ENCODE peak calls at places on chromosomes 5 and 9, in seven cellular contexts. F, A, B, X, I, H and V are unnamed samples.

GRCh38 chr9:114938687-114939575 is 8.5 kb upstream of the TNFSF8 start:
- DNase-seq in I (no peak), X (no peak), B (no peak), H (no peak), F (no peak), A (no peak), V (no peak)

GRCh38 chr5:81856948-81857928 is 106.3 kb upstream of the SSBP2 start:
- DNase-seq in A (peak; percentile 57), X (peak; percentile 86), F (no peak), H (peak; percentile 39), I (peak; percentile 88), B (peak; percentile 92), V (peak; percentile 97)

GRCh38 chr5:81525690-81526089 is 131.8 kb upstream of the ACOT12 start:
- DNase-seq in I (no peak), X (no peak), F (peak; percentile 37), H (peak; percentile 6), A (peak; percentile 31), B (no peak), V (no peak)

GRCh38 chr9:95595780-95596179 is 79.0 kb upstream of the PTCH1 start:
- DNase-seq in H (no peak), B (no peak), F (no peak), I (no peak), A (no peak), X (no peak), V (no peak)

GRCh38 chr5:130316971-130317421 is 412.7 kb downstream of the CHSY3 start:
- DNase-seq in H (no peak), I (no peak), X (no peak), B (no peak), F (no peak), A (no peak), V (no peak)

GRCh38 chr9:89463986-89464901 is 33.7 kb downstream of the SEMA4D start:
- DNase-seq in B (no peak), H (no peak), F (no peak), I (no peak), X (no peak), A (no peak), V (peak; percentile 52)

GRCh38 chr5:113237893-113238292 is 196.9 kb downstream of the TSSK1B start:
- DNase-seq in F (no peak), X (no peak), A (no peak), I (no peak), H (no peak), B (no peak), V (no peak)

GRCh38 chr5:72234265-72234700 is 85.8 kb downstream of the MRPS27 start:
- DNase-seq in X (no peak), B (no peak), H (peak; percentile 30), F (peak; percentile 58), I (no peak), A (peak; percentile 48), V (no peak)

GRCh38 chr9:108552459-108553040 is 303.2 kb downstream of the ACTL7B start:
- DNase-seq in X (peak; percentile 57), H (peak; percentile 27), I (no peak), B (no peak), A (peak; percentile 81), F (no peak), V (peak; percentile 62)

GRCh38 chr9:4402501-4402900 is 87.8 kb upstream of the SLC1A1 start:
- DNase-seq in A (no peak), B (no peak), X (no peak), F (no peak), I (no peak), H (no peak), V (no peak)

GRCh38 chr5:132484386-132484715 is 6.2 kb downstream of the IRF1 start:
- DNase-seq in I (no peak), H (no peak), F (no peak), B (no peak), X (no peak), A (no peak), V (no peak)

GRCh38 chr5:54792611-54793404 is 192.6 kb downstream of the ESM1 start:
- DNase-seq in F (no peak), X (no peak), A (peak; percentile 41), H (no peak), I (no peak), B (no peak), V (no peak)

GRCh38 chr9:110257097-110257955 is 1.0 kb upstream of the TXN start:
- DNase-seq in H (no peak), F (no peak), B (no peak), X (no peak), A (no peak), I (peak; percentile 23), V (peak; percentile 23)

DNA sequence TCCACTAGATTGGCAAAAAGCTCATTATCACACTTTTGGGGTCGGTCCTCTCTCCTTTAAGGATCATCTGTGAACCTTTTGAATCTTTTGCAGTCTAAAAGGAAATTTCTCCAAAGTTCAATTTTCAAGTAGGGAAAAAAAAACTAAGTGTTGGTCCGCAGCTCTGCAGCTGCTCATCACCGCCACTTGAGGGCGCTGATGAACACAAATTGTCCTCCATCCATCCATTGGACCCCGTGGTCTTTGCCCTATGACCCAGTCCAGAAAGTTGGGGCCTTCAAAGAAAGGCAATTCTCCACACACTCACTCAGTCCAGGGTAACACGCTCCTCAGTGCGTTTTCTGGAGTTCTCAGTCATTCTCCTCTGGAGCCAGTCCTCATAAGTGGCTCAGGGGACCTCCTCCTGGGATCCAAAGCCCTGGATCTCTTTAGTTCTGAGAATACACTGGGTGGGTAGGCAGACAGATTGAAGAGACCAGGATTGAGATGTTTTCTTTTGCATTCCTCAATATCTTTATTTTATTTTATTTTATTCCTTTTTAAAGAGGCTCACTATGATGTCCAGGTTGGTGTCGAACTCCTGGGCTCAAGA is 63.6 kb upstream of the SLC28A3 start:
- DNase-seq in F (no peak), I (no peak), H (peak; percentile 11), A (peak; percentile 5), B (no peak), X (no peak), V (no peak)
- TF ChIP-seq CTCF in F (peak; percentile 24), I (peak; percentile 48), H (peak; percentile 29), A (peak; percentile 57), B (no peak), X (peak; percentile 31), V (peak; percentile 50)

DNA sequence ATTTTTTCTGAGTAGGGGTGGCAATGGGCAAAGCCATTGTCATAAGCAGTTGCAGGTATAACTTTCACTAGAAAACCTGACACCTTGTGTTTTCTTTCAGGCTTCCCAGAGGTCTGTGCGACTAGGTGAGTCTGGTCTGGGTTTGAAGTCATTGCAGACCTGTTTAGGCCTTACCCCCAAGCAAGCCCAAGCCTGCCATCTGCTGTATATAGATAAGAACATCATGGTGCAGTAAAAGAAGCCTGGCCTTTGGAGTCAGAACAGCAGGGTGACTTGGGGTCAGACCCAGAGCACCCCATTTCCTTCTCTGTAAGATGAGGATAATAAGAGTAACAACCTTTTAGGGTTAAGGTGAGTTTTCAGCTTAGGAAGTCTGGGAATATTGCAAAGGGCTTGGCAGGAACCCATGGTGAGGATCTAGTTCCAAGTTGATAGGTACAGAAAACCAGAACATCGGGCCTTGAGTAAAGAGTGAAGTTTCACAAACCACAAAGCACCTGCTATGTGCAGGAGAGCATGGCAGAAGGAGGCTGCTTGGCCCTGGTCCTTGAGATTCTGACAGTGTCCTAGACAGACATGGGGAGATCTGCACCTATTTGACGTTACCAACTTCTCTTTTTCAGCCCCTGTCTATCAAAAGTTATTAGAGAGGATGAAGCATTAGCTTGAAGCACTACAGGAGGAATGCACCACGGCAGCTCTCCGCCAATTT is 33.9 kb downstream of the TGFBI start:
- DNase-seq in A (peak; percentile 74), F (no peak), X (peak; percentile 55), H (peak; percentile 71), B (no peak), I (no peak), V (no peak)
- TF ChIP-seq CTCF in A (peak; percentile 78), F (peak; percentile 38), X (peak; percentile 34), H (peak; percentile 53), B (peak; percentile 60), I (peak; percentile 39), V (peak; percentile 37)

DNA sequence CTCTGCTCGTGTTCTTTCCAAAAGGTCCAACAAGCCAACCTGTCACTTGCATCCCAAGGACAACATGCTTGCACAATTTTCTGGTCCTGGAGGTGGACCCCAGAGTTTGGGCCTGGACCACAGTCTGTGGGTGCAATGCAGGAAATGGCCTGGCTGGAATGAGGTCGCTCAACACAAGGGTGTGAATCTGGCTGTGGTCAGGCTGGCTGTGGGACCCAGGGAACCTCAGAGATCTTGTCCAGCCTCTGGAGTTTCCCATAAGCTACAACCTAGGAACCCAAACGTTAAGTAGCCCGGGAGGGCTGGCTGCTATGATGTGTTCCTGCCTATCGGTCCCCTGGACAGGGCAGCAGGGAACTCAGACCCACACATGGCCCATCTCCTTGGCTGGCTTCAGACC is 15.4 kb downstream of the TBC1D9B start:
- DNase-seq in I (no peak), F (no peak), B (no peak), H (no peak), X (no peak), A (no peak), V (no peak)
- TF ChIP-seq CTCF in I (no peak), F (no peak), B (no peak), H (no peak), X (no peak), A (no peak), V (no peak)

GRCh38 chr5:101728933-101729332 is 567.2 kb downstream of the SLCO4C1 start:
- DNase-seq in F (no peak), A (no peak), H (peak; percentile 15), X (no peak), I (no peak), B (no peak), V (no peak)
- TF ChIP-seq CTCF in F (no peak), A (peak; percentile 32), H (no peak), X (no peak), I (no peak), B (no peak), V (no peak)